ENCODE peak calls at places on chromosomes 5 and 9, in ten cellular contexts. Z is IMR-90; T is EL; O is left ventricle myocardium inferior; I is endothelial cell; D is activated CD4-positive, alpha-beta T cell treated with anti-CD3 and anti-CD28 coated beads, Interleukin-2, amount 50 U/mL, for 1 hour; M is gastrocnemius medialis; B is stimulated activated CD4-positive, alpha-beta T cell treated with anti-CD3 and anti-CD28 coated beads, Interleukin-4, amount 100 ng/mL, for 4 hours; L is SIG-M5; K is left colon. E is an unnamed sample.

GRCh38 chr5:52989781-52990530 is 804 bp downstream of the ITGA2 start:
- DNase-seq in O (peak), M (no peak), D (peak), I (peak), T (peak), Z (peak), K (peak), B (peak), L (no peak), E (no peak)

GRCh38 chr5:113514263-113514590 is 733 bp downstream of the YTHDC2 start:
- DNase-seq in I (no peak), M (no peak), B (no peak), T (peak), O (no peak), L (no peak), K (no peak), D (no peak), Z (no peak), E (no peak)

GRCh38 chr9:121082075-121082474 is 7.3 kb downstream of the CNTRL start:
- DNase-seq in K (no peak), D (no peak), Z (no peak), L (no peak), B (no peak), O (no peak), T (no peak), I (no peak), M (no peak), E (no peak)

GRCh38 chr5:133829786-133830185 is 138.6 kb downstream of the C5orf15 start:
- DNase-seq in T (no peak), L (no peak), D (no peak), K (no peak), O (no peak), Z (no peak), I (no peak), B (no peak), M (no peak), E (no peak)

GRCh38 chr5:146993876-146994530 is 115.4 kb upstream of the PPP2R2B start:
- DNase-seq in Z (no peak), B (no peak), D (no peak), O (no peak), K (no peak), L (no peak), M (no peak), T (no peak), I (no peak), E (no peak)

GRCh38 chr5:112006721-112007120 is 249.7 kb upstream of the NREP start:
- DNase-seq in B (no peak), Z (peak), I (no peak), T (peak), K (no peak), D (no peak), O (no peak), L (no peak), M (no peak), E (no peak)

GRCh38 chr9:114412057-114412683 is 24.4 kb upstream of the AKNA start:
- DNase-seq in D (no peak), K (no peak), T (no peak), B (no peak), L (no peak), M (no peak), O (no peak), Z (no peak), I (no peak), E (no peak)

GRCh38 chr9:76733096-76733495 is 31.1 kb upstream of the PCA3 start:
- DNase-seq in Z (no peak), I (no peak), B (no peak), L (no peak), K (no peak), M (no peak), D (no peak), O (no peak), T (no peak), E (no peak)

GRCh38 chr9:124675261-124676158 is 95.6 kb downstream of the NR6A1 start:
- DNase-seq in D (no peak), B (no peak), T (no peak), O (no peak), K (no peak), I (no peak), L (no peak), M (no peak), Z (no peak), E (no peak)

GRCh38 chr9:124035001-124035650 is 23.6 kb downstream of the LHX2 start:
- DNase-seq in D (no peak), O (no peak), T (no peak), Z (no peak), K (no peak), B (no peak), I (no peak), L (no peak), M (no peak), E (no peak)

GRCh38 chr9:18238254-18238653 is 235.7 kb upstream of the ADAMTSL1 start:
- DNase-seq in L (no peak), O (no peak), I (no peak), T (peak), M (no peak), D (no peak), B (no peak), Z (peak), K (no peak), E (peak)

GRCh38 chr9:86336058-86336457 is 18.2 kb downstream of the TUT7 start:
- DNase-seq in B (no peak), D (no peak), Z (no peak), K (no peak), I (no peak), M (no peak), T (no peak), L (no peak), O (no peak), E (no peak)

GRCh38 chr9:19050637-19051591 is 1.7 kb downstream of the RRAGA start:
- DNase-seq in D (no peak), Z (no peak), L (no peak), T (peak), B (no peak), K (no peak), M (no peak), I (no peak), O (no peak), E (no peak)

GRCh38 chr5:102711525-102712240 is 43.4 kb upstream of the PAM start:
- DNase-seq in O (no peak), M (no peak), K (no peak), D (no peak), Z (peak), T (peak), I (no peak), B (no peak), L (no peak), E (no peak)

GRCh38 chr5:157672976-157673375 is 1.6 kb downstream of the C5orf52 start:
- DNase-seq in M (no peak), L (no peak), Z (no peak), B (no peak), D (no peak), O (no peak), K (no peak), T (no peak), I (no peak), E (no peak)

GRCh38 chr5:5589146-5589826 is 166.8 kb downstream of the ICE1 start:
- DNase-seq in B (no peak), T (no peak), L (no peak), Z (no peak), K (no peak), M (no peak), D (no peak), O (no peak), I (no peak), E (no peak)

GRCh38 chr5:666816-667498 is 26.2 kb downstream of the TPPP start:
- DNase-seq in B (no peak), M (no peak), Z (no peak), I (no peak), K (no peak), O (no peak), T (no peak), L (no peak), D (no peak), E (no peak)

GRCh38 chr5:10797246-10797645 is 36.2 kb upstream of the DAP start:
- DNase-seq in L (peak), B (no peak), I (no peak), K (no peak), O (no peak), D (no peak), M (no peak), T (peak), Z (peak), E (no peak)

GRCh38 chr9:14173730-14174129 is 140.2 kb downstream of the NFIB start:
- DNase-seq in L (no peak), D (no peak), M (no peak), Z (no peak), B (no peak), K (no peak), T (no peak), O (no peak), I (no peak), E (no peak)

GRCh38 chr5:176596689-176597416 is 13.1 kb downstream of the GPRIN1 start:
- DNase-seq in D (peak), B (peak), I (peak), Z (no peak), O (peak), K (peak), M (no peak), L (no peak), T (no peak), E (no peak)